ENCODE peak calls at places on chromosomes 7 and 10, in five cellular contexts. O, G, R, Y and S are unnamed samples.

GRCh38 chr10:58712136-58712535 is 199.5 kb downstream of the BICC1 start:
- DNase-seq in R (no peak), O (no peak), Y (no peak), G (no peak), S (no peak)

GRCh38 chr7:4944939-4945338 is 14.0 kb downstream of the MMD2 start:
- DNase-seq in G (no peak), O (no peak), Y (no peak), R (no peak), S (no peak)

GRCh38 chr7:102306916-102307677 is 20.4 kb downstream of the SH2B2 start:
- DNase-seq in G (peak; percentile 89), Y (no peak), O (peak; percentile 72), R (peak; percentile 63), S (no peak)

GRCh38 chr7:149444260-149444659 is 16.6 kb downstream of the ZNF777 start:
- DNase-seq in R (no peak), Y (no peak), G (no peak), O (no peak), S (no peak)

GRCh38 chr7:95342642-95343252 is 18.4 kb upstream of the PON1 start:
- DNase-seq in Y (no peak), O (peak; percentile 16), R (no peak), G (no peak), S (no peak)

GRCh38 chr7:3805151-3805550 is 504.1 kb downstream of the SDK1 start:
- DNase-seq in G (no peak), R (no peak), O (no peak), Y (no peak), S (no peak)

GRCh38 chr7:117674617-117675016 is 194.8 kb downstream of the CFTR start:
- DNase-seq in O (peak; percentile 63), Y (no peak), G (no peak), R (peak; percentile 25), S (no peak)

GRCh38 chr7:76358053-76358477 is 726 bp downstream of the YWHAG start:
- DNase-seq in G (peak; percentile 76), O (no peak), Y (peak; percentile 41), R (peak; percentile 77), S (peak; percentile 61)

DNA sequence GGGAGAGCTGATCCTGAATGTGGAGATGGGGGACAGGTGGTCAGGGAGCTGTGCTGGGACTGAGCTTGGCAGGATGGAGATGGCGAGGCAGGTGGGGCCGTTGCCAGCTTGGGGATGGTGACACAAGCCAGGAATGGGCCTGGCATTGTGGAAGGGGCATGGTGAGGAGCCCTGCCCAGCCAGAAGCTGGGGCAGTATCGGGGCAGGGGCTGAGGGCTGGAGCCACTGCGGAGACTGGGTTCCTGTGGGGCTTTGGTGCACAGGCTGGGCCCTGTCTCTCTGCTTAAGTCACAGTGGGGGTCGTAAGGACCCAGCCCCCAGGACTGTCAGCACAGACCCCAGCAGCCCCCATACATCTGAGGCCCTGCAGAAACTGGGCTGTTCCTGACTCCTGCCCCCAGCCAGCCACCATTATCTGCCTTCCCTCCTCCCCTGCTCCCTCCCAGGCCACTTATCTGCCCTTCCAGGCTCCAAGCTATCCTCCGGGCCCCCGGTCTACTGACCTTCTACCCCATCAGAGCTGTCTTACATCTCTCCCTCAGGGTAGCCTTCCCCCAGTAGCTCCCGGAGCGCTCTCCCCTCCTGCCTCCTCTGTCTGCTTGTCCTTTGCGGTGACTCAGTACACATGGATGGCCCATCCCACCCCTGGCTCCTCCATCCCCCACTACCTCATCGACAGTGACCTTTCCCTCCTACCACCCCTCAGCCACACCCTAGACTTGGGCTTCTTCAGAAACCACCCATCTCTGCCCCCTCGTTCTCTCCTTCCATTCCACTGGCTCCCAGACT is 44.2 kb downstream of the PPIF start:
- DNase-seq in O (no peak), Y (no peak), R (peak; percentile 18), G (peak; percentile 9), S (no peak)
- H3K4me1 ChIP-seq in O (no peaks in the 10 kb centered on the region), Y (no peaks in the 10 kb centered on the region), R (peaks cover 3% of the 10 kb centered on the region), G (peaks cover 15% of the 10 kb centered on the region), S (no peaks in the 10 kb centered on the region)

GRCh38 chr7:16803881-16804673 is 722 bp downstream of the AGR2 start:
- DNase-seq in G (peak; percentile 21), O (no peak), R (no peak), Y (no peak), S (no peak)
- H3K4me3 ChIP-seq in G (peak overlapping the region; percentile 41), O (no peak overlapping the region), R (peak overlapping the region; percentile 36), Y (no peak overlapping the region), S (no peak overlapping the region)

GRCh38 chr7:28470344-28470743 is 58.0 kb downstream of the CREB5 start:
- DNase-seq in G (no peak), Y (no peak), R (no peak), O (no peak), S (no peak)
- H3K27me3 ChIP-seq in G (peaks cover 10% of the 10 kb centered on the region), Y (no peaks in the 10 kb centered on the region), R (no peaks in the 10 kb centered on the region), O (no peaks in the 10 kb centered on the region), S (peaks cover 13% of the 10 kb centered on the region)

GRCh38 chr10:7026818-7027217 is 384.0 kb downstream of the SFMBT2 start:
- DNase-seq in O (no peak), G (no peak), Y (no peak), R (no peak), S (no peak)

GRCh38 chr10:7029672-7030071 is 381.2 kb downstream of the SFMBT2 start:
- DNase-seq in O (no peak), Y (no peak), R (no peak), G (no peak), S (no peak)

GRCh38 chr10:7027913-7028808 is 382.7 kb downstream of the SFMBT2 start:
- DNase-seq in Y (no peak), G (no peak), O (no peak), R (no peak), S (no peak)

GRCh38 chr10:7028809-7029166 is 382.0 kb downstream of the SFMBT2 start:
- DNase-seq in Y (no peak), R (no peak), G (no peak), O (no peak), S (no peak)

DNA sequence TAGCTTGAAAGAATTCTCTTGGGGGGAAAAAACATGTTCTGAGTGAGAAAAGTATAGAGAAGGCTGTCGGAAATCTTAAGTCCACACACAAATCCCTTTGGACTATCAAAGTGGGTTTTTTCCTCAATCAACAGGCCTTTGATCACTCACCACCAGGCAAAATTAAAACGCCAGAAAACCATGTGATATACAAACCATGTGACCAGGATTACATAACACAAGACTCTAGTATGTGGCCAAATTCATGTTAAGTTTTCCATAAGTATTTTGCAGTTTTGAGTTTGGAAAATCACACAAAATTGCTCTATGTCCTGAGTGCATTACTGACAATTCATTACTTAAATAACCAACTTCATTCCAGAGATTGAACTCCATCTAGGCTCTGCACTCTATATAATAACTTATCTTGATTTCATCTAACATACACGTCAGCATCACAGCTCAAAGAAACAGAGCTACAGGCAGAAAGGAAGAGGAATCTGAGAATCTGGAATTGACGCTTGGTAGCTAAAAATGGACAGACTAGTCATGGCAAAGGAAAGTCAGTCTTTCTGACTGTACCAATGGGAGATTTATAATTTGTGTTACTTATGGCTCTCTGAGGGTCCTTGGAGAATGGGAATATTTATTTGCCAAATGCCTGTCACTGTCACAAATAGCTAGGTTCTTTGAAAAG is 383.5 kb downstream of the SFMBT2 start:
- DNase-seq in R (no peak), Y (no peak), O (no peak), G (no peak), S (no peak)
- H3K4me1 ChIP-seq in R (no peaks in the 10 kb centered on the region), Y (no peaks in the 10 kb centered on the region), O (no peaks in the 10 kb centered on the region), G (no peaks in the 10 kb centered on the region), S (no peaks in the 10 kb centered on the region)

GRCh38 chr7:140476698-140477261 is 2.5 kb downstream of the MKRN1 start:
- DNase-seq in O (no peak), G (no peak), R (no peak), Y (no peak), S (no peak)
- H3K4me3 ChIP-seq in O (no peak overlapping the region), G (peak overlapping the region; percentile 90), R (peak overlapping the region; percentile 100), Y (peak overlapping the region; percentile 8), S (peak overlapping the region; percentile 88)

GRCh38 chr10:16316733-16317132 is 120.1 kb upstream of the PTER start:
- DNase-seq in R (no peak), Y (no peak), O (no peak), G (no peak), S (no peak)
- H3K27me3 ChIP-seq in R (no peaks in the 10 kb centered on the region), Y (no peaks in the 10 kb centered on the region), O (no peaks in the 10 kb centered on the region), G (no peaks in the 10 kb centered on the region), S (no peaks in the 10 kb centered on the region)

GRCh38 chr7:99123571-99124033 is 20.3 kb downstream of the SMURF1 start:
- DNase-seq in O (no peak), Y (no peak), G (no peak), R (no peak), S (no peak)

GRCh38 chr7:99120503-99120902 is 23.4 kb downstream of the SMURF1 start:
- DNase-seq in Y (no peak), G (no peak), R (no peak), O (no peak), S (no peak)

GRCh38 chr7:99122762-99123161 is 21.1 kb downstream of the SMURF1 start:
- DNase-seq in G (no peak), Y (no peak), O (no peak), R (no peak), S (no peak)

GRCh38 chr7:99121496-99122021 is 22.3 kb downstream of the SMURF1 start:
- DNase-seq in G (no peak), O (no peak), R (no peak), Y (no peak), S (no peak)

DNA sequence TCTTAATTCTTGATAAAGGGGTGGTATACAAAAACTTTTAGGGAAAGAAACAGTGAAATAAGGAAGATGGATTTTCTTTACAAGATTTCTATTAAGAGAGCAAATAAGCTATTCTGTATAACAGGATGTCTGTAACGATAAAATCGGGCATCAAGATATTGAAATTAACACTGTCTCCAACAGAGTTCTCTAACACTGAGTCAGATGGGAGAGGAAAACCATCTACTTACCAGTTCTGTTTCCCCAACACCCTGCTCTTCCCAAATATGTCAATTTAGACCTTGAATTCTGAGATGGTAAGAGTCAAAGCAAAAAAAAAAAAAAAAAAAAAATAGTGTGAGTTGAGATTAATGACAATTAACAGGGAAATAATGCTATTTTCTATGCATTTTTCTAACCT is 23.0 kb downstream of the SMURF1 start:
- DNase-seq in R (no peak), O (no peak), G (no peak), Y (no peak), S (no peak)
- H3K4me1 ChIP-seq in R (peaks cover 60% of the 10 kb centered on the region), O (peaks cover 3% of the 10 kb centered on the region), G (peaks cover 67% of the 10 kb centered on the region), Y (no peaks in the 10 kb centered on the region), S (no peaks in the 10 kb centered on the region)

DNA sequence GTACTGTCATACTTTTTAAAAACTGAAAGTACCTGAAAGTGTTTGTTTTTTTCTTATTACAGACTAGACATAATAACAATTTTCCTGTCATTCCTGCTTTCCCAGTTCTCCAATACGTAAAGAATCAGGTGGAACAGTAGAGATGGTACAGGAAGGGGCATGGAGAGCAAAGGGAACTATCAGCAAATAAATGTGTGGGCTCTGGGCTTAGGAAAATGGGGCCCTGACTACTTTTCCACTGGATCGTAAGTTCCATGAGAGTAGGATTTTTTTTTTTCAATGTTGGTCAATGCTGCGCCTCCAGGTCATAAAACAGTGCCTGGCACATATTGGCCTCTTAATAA is 15.2 kb upstream of the FAS start:
- DNase-seq in Y (no peak), O (no peak), G (no peak), R (no peak), S (no peak)
- H3K4me3 ChIP-seq in Y (no peak overlapping the region), O (no peak overlapping the region), G (peak overlapping the region; percentile 36), R (peak overlapping the region; percentile 45), S (peak overlapping the region; percentile 24)